ENCODE peak calls at places on chromosomes 3 and 15, in four cellular contexts. L is fibroblast of lung, M is mesendoderm, V is neural progenitor cell. R is an unnamed sample.

GRCh38 chr15:80739919-80740318 is 39.3 kb upstream of the CEMIP start:
- DNase-seq in M (no peak), V (no peak), L (no peak), R (no peak)

GRCh38 chr3:149936812-149937230 is 33.9 kb downstream of the PFN2 start:
- DNase-seq in L (peak; percentile 66), M (peak; percentile 90), V (peak; percentile 83), R (peak; percentile 77)

GRCh38 chr3:146047485-146047884 is 113.5 kb downstream of the PLOD2 start:
- DNase-seq in L (no peak), M (no peak), V (no peak), R (no peak)

GRCh38 chr3:43774799-43775198 is 84.1 kb downstream of the ABHD5 start:
- DNase-seq in V (no peak), L (no peak), M (no peak), R (no peak)

GRCh38 chr15:90529369-90530249 is at the start of gene CRTC3:
- DNase-seq in L (peak; percentile 60), V (peak; percentile 76), M (peak; percentile 38), R (peak; percentile 42)

GRCh38 chr3:135125171-135125801 is 330.2 kb downstream of the EPHB1 start:
- DNase-seq in L (peak; percentile 5), M (peak; percentile 56), V (peak; percentile 82), R (peak; percentile 36)

GRCh38 chr15:88995449-88995848 is 82.3 kb upstream of the MFGE8 start:
- DNase-seq in M (peak; percentile 77), L (no peak), V (peak; percentile 42), R (no peak)

GRCh38 chr3:39809995-39810595 is 686 bp downstream of the MYRIP start:
- DNase-seq in M (peak; percentile 28), V (peak; percentile 37), L (no peak), R (no peak)

GRCh38 chr3:108006077-108006675 is 84.7 kb downstream of the CD47 start:
- DNase-seq in M (no peak), L (peak; percentile 15), V (no peak), R (peak; percentile 51)

GRCh38 chr3:167650459-167650858 is 3.3 kb downstream of the WDR49 start:
- DNase-seq in V (no peak), L (no peak), M (no peak), R (no peak)

GRCh38 chr3:79361748-79362378 is 405.9 kb downstream of the ROBO1 start:
- DNase-seq in L (peak; percentile 71), V (peak; percentile 63), M (peak; percentile 34), R (peak; percentile 81)

GRCh38 chr3:63921741-63922482 is 9.7 kb upstream of the SCAANT1 start:
- DNase-seq in V (no peak), L (no peak), M (no peak), R (no peak)

GRCh38 chr15:63212050-63212973 is 22.9 kb downstream of the RAB8B start:
- DNase-seq in V (no peak), L (peak; percentile 62), M (no peak), R (peak; percentile 80)

GRCh38 chr3:197312431-197312830 is 14.0 kb upstream of the DLG1 start:
- DNase-seq in M (no peak), V (no peak), L (no peak), R (peak; percentile 58)

GRCh38 chr15:92668620-92669019 is 13.0 kb upstream of the FAM174B start:
- DNase-seq in L (no peak), M (no peak), V (no peak), R (no peak)

GRCh38 chr15:70164910-70165791 is 67.4 kb upstream of the TLE3 start:
- DNase-seq in L (no peak), M (peak; percentile 65), V (peak; percentile 76), R (no peak)

GRCh38 chr3:123369085-123369484 is 79.8 kb downstream of the ADCY5 start:
- DNase-seq in M (no peak), L (no peak), V (no peak), R (no peak)

GRCh38 chr3:58206406-58207011 is 4.3 kb downstream of the DNASE1L3 start:
- DNase-seq in L (peak; percentile 17), M (peak; percentile 51), V (no peak), R (peak; percentile 88)

GRCh38 chr3:66413151-66413751 is 87.6 kb downstream of the LRIG1 start:
- DNase-seq in V (no peak), M (no peak), L (peak; percentile 90), R (peak; percentile 4)

GRCh38 chr3:138933981-138934691 is 12.8 kb downstream of the FOXL2 start:
- DNase-seq in L (no peak), M (no peak), V (no peak), R (no peak)

GRCh38 chr15:64048766-64049165 is 2.5 kb upstream of the DAPK2 start:
- DNase-seq in V (no peak), M (no peak), L (no peak), R (no peak)

GRCh38 chr3:141500397-141500796 is 13.6 kb downstream of the RASA2 start:
- DNase-seq in M (no peak), L (no peak), V (no peak), R (no peak)
- H3K79me2 ChIP-seq in M (peaks cover 8% of the 10 kb centered on the region), L (peaks cover 70% of the 10 kb centered on the region), V (peaks cover 86% of the 10 kb centered on the region), R (peaks cover 54% of the 10 kb centered on the region)

DNA sequence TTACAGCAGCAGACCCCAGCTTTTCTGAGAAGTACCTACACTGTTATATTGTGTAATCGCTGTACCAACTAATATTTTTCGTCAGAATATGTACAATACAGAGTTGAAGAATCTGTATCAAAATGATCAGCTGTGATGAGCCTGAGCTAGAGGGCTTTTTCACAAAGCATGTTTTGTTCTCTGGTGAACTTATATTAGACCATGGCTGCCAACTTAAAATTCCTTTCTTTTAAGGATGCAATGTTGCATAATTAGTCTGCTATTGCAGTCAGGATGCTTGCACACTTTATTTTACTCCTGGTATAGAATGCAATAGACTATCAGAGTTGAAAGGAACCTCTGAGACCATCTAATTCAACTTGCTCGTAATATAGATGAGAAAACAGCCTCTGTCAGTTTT is 127.8 kb downstream of the RBMS3 start:
- DNase-seq in M (no peak), V (no peak), L (no peak), R (no peak)
- H3K79me2 ChIP-seq in M (no peaks in the 10 kb centered on the region), V (no peaks in the 10 kb centered on the region), L (peaks cover 4% of the 10 kb centered on the region), R (no peaks in the 10 kb centered on the region)

GRCh38 chr3:14988988-14989394 is 41.6 kb downstream of the NR2C2 start:
- DNase-seq in V (peak; percentile 30), L (no peak), M (peak; percentile 92), R (peak; percentile 13)
- H3K79me2 ChIP-seq in V (peaks cover 88% of the 10 kb centered on the region), L (peaks cover 9% of the 10 kb centered on the region), M (peaks cover 10% of the 10 kb centered on the region), R (peaks cover 28% of the 10 kb centered on the region)

GRCh38 chr3:61724183-61724582 is 162.8 kb downstream of the PTPRG start:
- DNase-seq in L (no peak), M (no peak), V (no peak), R (no peak)
- H3K79me2 ChIP-seq in L (peaks cover 3% of the 10 kb centered on the region), M (peaks cover 77% of the 10 kb centered on the region), V (peaks cover 98% of the 10 kb centered on the region), R (no peaks in the 10 kb centered on the region)

GRCh38 chr3:141547791-141548190 is 61.0 kb downstream of the RASA2 start:
- DNase-seq in M (no peak), V (no peak), L (no peak), R (no peak)

GRCh38 chr3:141552440-141552991 is 65.7 kb downstream of the RASA2 start:
- DNase-seq in L (no peak), V (no peak), M (no peak), R (no peak)

GRCh38 chr3:141553055-141553454 is 66.2 kb downstream of the RASA2 start:
- DNase-seq in M (no peak), L (no peak), V (no peak), R (no peak)

GRCh38 chr3:141546586-141546985 is 59.8 kb downstream of the RASA2 start:
- DNase-seq in M (no peak), V (no peak), L (no peak), R (no peak)

DNA sequence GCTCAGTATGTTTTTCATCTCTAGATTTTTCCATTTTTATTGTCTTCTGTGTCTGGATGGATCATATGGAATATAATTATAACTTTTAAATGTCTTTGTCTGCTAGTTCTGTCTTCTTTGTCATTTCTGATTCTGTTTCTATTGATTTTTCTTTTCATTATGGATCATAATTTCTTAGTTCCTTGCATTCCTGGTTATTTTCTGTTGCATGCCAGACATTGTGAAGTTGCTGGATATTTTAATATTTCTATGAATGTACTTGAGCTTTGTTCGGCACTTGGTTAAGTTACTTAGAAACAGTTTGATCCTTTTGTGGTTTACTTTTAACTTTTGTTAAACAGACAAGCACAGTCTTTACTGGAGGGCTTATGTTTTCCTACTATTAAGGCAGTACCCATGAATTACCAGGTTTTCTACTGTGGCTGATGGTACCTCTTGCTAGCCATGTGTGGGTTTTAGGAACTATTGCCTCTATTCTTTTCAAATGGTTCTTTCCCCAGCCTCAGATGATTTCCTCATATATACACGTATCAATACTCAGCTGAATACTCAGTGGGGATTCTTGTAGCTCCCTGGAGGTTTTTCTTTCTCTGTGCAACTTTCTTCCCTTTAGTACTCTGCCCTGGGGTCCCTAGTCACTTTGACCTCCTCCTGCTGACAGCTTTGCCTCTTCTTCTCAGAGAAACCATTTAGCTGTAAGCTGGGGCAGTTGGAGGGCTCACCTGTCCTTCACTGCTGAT is 64.3 kb downstream of the RASA2 start:
- DNase-seq in V (no peak), M (no peak), L (no peak), R (no peak)
- H3K79me2 ChIP-seq in V (no peaks in the 10 kb centered on the region), M (no peaks in the 10 kb centered on the region), L (no peaks in the 10 kb centered on the region), R (no peaks in the 10 kb centered on the region)

GRCh38 chr3:45657853-45658252 is 31.3 kb upstream of the SACM1L start:
- DNase-seq in M (no peak), V (no peak), L (no peak), R (no peak)
- H3K79me2 ChIP-seq in M (no peaks in the 10 kb centered on the region), V (no peaks in the 10 kb centered on the region), L (peaks cover 34% of the 10 kb centered on the region), R (peaks cover 74% of the 10 kb centered on the region)

DNA sequence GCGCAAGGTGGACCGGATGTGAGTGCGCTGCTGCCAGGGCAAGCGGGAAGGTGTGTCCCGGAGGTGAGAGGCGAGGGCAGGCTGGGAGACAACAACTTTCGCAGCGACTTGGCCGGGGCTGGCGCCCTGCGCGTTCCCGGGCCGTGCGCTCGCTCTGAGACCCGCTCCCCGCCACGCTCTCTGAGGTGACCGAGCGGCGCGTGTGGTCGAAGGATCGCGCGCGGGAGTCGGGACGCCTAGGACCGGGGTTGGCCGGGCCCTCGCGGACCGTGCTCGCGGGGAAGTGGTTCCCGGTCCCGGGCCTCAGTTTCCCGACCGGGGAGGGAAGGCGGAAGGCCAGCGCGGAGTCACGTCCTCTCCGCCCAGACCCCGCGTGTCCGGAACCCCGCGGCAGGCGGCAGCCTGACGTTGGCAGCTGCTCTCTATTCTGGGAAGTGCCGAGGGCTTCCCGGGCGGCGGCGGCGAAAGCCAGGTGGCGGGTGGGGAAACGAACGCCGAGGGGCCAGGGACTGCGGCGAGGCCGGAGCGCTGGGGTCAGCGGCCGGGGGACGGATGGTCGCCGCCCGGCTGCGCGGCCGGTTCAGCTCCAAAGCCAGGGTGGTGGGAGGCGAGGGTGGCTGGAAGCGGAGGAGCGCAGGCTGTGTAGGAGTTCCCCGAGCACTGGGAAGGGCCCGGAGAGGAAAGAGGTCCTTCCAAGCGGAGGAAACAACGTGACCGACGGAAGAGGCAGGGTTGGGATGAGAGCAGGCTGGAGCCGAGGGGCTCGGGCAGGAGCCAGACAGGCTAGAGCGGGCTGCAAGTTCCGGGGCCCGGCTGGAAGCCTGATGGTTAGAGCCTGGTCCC is 1.0 kb upstream of the IGF2BP2 start:
- DNase-seq in M (peak; percentile 88), L (peak; percentile 51), V (peak; percentile 72), R (peak; percentile 64)
- H3K79me2 ChIP-seq in M (peaks cover 40% of the 10 kb centered on the region), L (peaks cover 46% of the 10 kb centered on the region), V (peaks cover 81% of the 10 kb centered on the region), R (peaks cover 62% of the 10 kb centered on the region)